ENCODE peak calls at places on chromosomes 6 and 20, in ten cellular contexts. K is lower lobe of right lung; C is IMR-90; Z is A673; Y is CD8-positive, alpha-beta T cell; P is GM06990; E is BJ; S is heart right ventricle; R is fibroblast of lung; O is cardiac fibroblast. A is an unnamed sample.

GRCh38 chr6:78771619-78772018 is 95.7 kb upstream of the IRAK1BP1 start:
- DNase-seq in R (no peak), P (no peak), S (no peak), O (no peak), E (no peak), Y (no peak), Z (peak; percentile 1), K (no peak), C (no peak), A (no peak)

GRCh38 chr6:124795879-124796838 is 166.1 kb upstream of the RNF217 start:
- DNase-seq in P (no peak), O (peak; percentile 22), Z (peak; percentile 74), Y (no peak), S (peak; percentile 19), C (peak; percentile 1), E (no peak), K (no peak), R (peak; percentile 52), A (no peak)

GRCh38 chr20:53154540-53154939 is 182.4 kb downstream of the TSHZ2 start:
- DNase-seq in C (no peak), K (no peak), S (no peak), R (no peak), Z (no peak), P (peak; percentile 34), Y (no peak), O (peak; percentile 20), E (no peak), A (peak; percentile 9)

GRCh38 chr20:38246357-38247165 is 14.0 kb downstream of the KIAA1755 start:
- DNase-seq in S (peak; percentile 34), O (peak; percentile 51), E (no peak), K (no peak), Z (no peak), C (no peak), P (no peak), R (no peak), Y (no peak), A (no peak)

GRCh38 chr6:45637611-45638257 is 260.0 kb upstream of the SUPT3H start:
- DNase-seq in C (no peak), R (no peak), K (no peak), O (no peak), E (no peak), P (no peak), S (no peak), Z (no peak), Y (no peak), A (no peak)

GRCh38 chr6:149905911-149906371 is 8.0 kb upstream of the RAET1E start:
- DNase-seq in K (no peak), Z (no peak), S (no peak), E (no peak), R (no peak), Y (no peak), P (no peak), O (no peak), C (no peak), A (no peak)

GRCh38 chr6:17505062-17505476 is 95.0 kb upstream of the FAM8A1 start:
- DNase-seq in P (no peak), Z (peak; percentile 28), Y (no peak), E (no peak), S (no peak), C (peak; percentile 34), K (no peak), R (peak; percentile 21), O (no peak), A (no peak)

GRCh38 chr20:33663161-33664084 is 1.3 kb downstream of the C20orf144 start:
- DNase-seq in Z (peak; percentile 88), E (no peak), R (peak; percentile 60), O (peak; percentile 81), K (peak; percentile 94), Y (peak; percentile 82), C (peak; percentile 60), P (peak; percentile 89), S (peak; percentile 87), A (peak; percentile 93)

GRCh38 chr20:59137532-59137931 is 26.1 kb upstream of the ZNF831 start:
- DNase-seq in O (no peak), S (peak; percentile 71), Y (no peak), P (no peak), Z (no peak), E (no peak), R (no peak), C (no peak), K (no peak), A (no peak)

GRCh38 chr6:17267586-17267985 is 13.6 kb upstream of the RBM24 start:
- DNase-seq in E (no peak), Z (no peak), S (no peak), O (no peak), K (no peak), Y (no peak), R (no peak), P (no peak), C (no peak), A (no peak)

GRCh38 chr20:1332749-1333300 is 3.9 kb upstream of the SDCBP2 start:
- DNase-seq in Z (no peak), S (no peak), E (no peak), P (no peak), Y (no peak), K (no peak), O (no peak), R (no peak), C (no peak), A (no peak)

GRCh38 chr20:49505518-49505917 is 23.1 kb upstream of the KCNB1 start:
- DNase-seq in Z (peak; percentile 70), S (no peak), R (peak; percentile 11), O (peak; percentile 68), Y (no peak), K (no peak), C (peak; percentile 50), E (no peak), P (no peak), A (no peak)

GRCh38 chr6:90003069-90003800 is 109.0 kb downstream of the GJA10 start:
- DNase-seq in Y (no peak), C (no peak), E (no peak), P (no peak), K (no peak), S (no peak), Z (no peak), O (no peak), R (no peak), A (no peak)

DNA sequence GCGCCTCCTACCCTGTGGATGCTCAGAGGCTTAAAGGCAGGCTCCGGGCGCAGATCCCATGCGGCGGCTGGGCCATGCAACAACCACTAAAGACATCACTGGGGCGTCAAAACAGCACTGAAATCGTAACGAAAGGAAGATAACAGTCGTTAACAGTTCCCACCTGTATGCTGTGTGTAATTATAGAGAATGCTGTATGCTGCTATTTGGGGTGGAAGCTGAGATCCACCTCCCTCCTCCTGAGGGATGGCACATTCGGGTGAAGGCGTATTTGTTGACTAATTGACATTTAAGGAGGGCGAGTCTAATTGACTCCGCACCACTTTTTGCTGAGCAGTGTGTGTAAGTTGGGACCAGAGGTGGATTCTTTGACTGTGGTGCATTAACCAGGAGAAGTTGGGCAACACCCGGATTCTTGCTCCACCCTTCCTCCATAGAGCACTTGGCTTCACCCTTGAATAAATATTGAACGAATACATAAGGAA is 687 bp downstream of the SLC35A1 start:
- DNase-seq in C (peak; percentile 44), K (peak; percentile 53), P (no peak), E (no peak), S (peak; percentile 63), Y (peak; percentile 69), Z (peak; percentile 73), R (peak; percentile 47), O (peak; percentile 63), A (peak; percentile 78)
- TF ChIP-seq CTCF in C (no peak), K (no peak), P (no peak), E (no peak), S (no peak), Y (no peak), Z (no peak), R (no peak), O (no peak), A (no peak)

GRCh38 chr6:107655245-107655644 is 165.3 kb downstream of the SOBP start:
- DNase-seq in E (no peak), R (no peak), Y (no peak), C (no peak), S (no peak), K (no peak), P (no peak), Z (peak; percentile 39), O (no peak), A (peak; percentile 19)
- TF ChIP-seq CTCF in E (no peak), R (peak; percentile 34), Y (no peak), C (no peak), S (peak; percentile 56), K (peak; percentile 33), P (peak; percentile 41), Z (peak; percentile 68), O (peak; percentile 7), A (peak; percentile 60)

DNA sequence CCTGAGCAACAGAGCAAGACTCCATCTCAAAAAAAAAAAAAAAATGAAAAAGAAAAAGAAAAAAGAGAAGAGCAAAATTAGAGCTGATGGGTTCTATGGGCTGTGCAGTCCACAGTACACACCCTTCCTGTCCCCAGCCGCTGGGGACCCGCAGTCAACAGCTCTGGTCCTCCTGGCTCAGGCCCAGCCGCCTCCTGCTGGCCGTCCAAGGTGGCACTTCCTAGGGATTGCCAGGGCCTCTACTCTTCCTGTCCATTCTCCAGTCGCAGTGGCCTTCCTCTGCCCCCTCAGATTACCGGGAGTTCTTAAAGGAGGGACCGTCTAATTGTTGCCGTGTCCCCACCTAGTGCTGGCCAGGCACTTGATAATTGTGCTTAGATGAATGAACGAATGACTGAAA is 41.7 kb downstream of the TMEM242 start:
- DNase-seq in Y (no peak), P (no peak), S (no peak), O (no peak), Z (peak; percentile 35), E (no peak), K (no peak), C (no peak), R (no peak), A (no peak)
- TF ChIP-seq CTCF in Y (no peak), P (peak; percentile 21), S (peak; percentile 56), O (peak; percentile 32), Z (peak; percentile 46), E (peak; percentile 30), K (peak; percentile 39), C (peak; percentile 9), R (peak; percentile 35), A (no peak)

GRCh38 chr20:51310216-51310615 is 232.3 kb downstream of the NFATC2 start:
- DNase-seq in Z (no peak), K (no peak), C (no peak), S (no peak), P (no peak), Y (no peak), O (peak; percentile 73), E (no peak), R (no peak), A (no peak)

GRCh38 chr20:51311636-51312479 is 230.7 kb downstream of the NFATC2 start:
- DNase-seq in Y (no peak), P (no peak), C (no peak), O (no peak), S (no peak), R (no peak), E (no peak), K (no peak), Z (no peak), A (no peak)

GRCh38 chr20:51312480-51312783 is 230.1 kb downstream of the NFATC2 start:
- DNase-seq in Y (no peak), C (no peak), R (no peak), P (no peak), Z (no peak), E (no peak), S (no peak), K (no peak), O (no peak), A (no peak)

GRCh38 chr20:51315390-51315789 is 227.1 kb downstream of the NFATC2 start:
- DNase-seq in Y (no peak), S (no peak), P (no peak), R (no peak), E (no peak), Z (no peak), O (no peak), K (no peak), C (no peak), A (no peak)

GRCh38 chr20:51313275-51313898 is 229.1 kb downstream of the NFATC2 start:
- DNase-seq in O (no peak), C (peak; percentile 39), S (no peak), E (no peak), K (no peak), P (no peak), Y (no peak), Z (no peak), R (no peak), A (no peak)
- TF ChIP-seq CTCF in O (no peak), C (no peak), S (no peak), E (no peak), K (no peak), P (no peak), Y (no peak), Z (no peak), R (peak; percentile 9), A (no peak)